ENCODE peak calls at places on chromosome 11, in five cellular contexts. One of them, this sample, is unnamed.
A peak's percentile ranks its signal among the peaks of the same experiment; 100 is the strongest.

GRCh38 chr11:9825315-9825714 is 161.4 kb downstream of the SWAP70 start:
- DNase-seq in endothelial cell of umbilical vein: peak; percentile 35
- DNase-seq in breast epithelium: no peak
- DNase-seq in GM12878: no peak
- DNase-seq in vagina: no peak
- DNase-seq in this sample: no peak

GRCh38 chr11:109241988-109242387 is 180.0 kb upstream of the C11orf87 start:
- DNase-seq in endothelial cell of umbilical vein: no peak
- DNase-seq in breast epithelium: no peak
- DNase-seq in GM12878: no peak
- DNase-seq in vagina: no peak
- DNase-seq in this sample: no peak

GRCh38 chr11:12862761-12863469 is 146.2 kb upstream of the RASSF10 start:
- DNase-seq in endothelial cell of umbilical vein: peak; percentile 64
- DNase-seq in breast epithelium: no peak
- DNase-seq in GM12878: no peak
- DNase-seq in vagina: peak; percentile 81
- DNase-seq in this sample: no peak

GRCh38 chr11:134516529-134516928 is 104.5 kb upstream of the B3GAT1 start:
- DNase-seq in endothelial cell of umbilical vein: no peak
- DNase-seq in breast epithelium: no peak
- DNase-seq in GM12878: no peak
- DNase-seq in vagina: no peak
- DNase-seq in this sample: no peak

GRCh38 chr11:124917115-124917637 is 1.9 kb upstream of the HEPN1 start:
- DNase-seq in endothelial cell of umbilical vein: no peak
- DNase-seq in breast epithelium: no peak
- DNase-seq in GM12878: no peak
- DNase-seq in vagina: no peak
- DNase-seq in this sample: no peak

GRCh38 chr11:33635161-33635560 is 65.5 kb downstream of the C11orf91 start:
- DNase-seq in endothelial cell of umbilical vein: no peak
- DNase-seq in breast epithelium: no peak
- DNase-seq in GM12878: no peak
- DNase-seq in vagina: no peak
- DNase-seq in this sample: peak; percentile 28

GRCh38 chr11:123381817-123382554 is 48.1 kb upstream of the GRAMD1B start:
- DNase-seq in endothelial cell of umbilical vein: no peak
- DNase-seq in breast epithelium: no peak
- DNase-seq in GM12878: peak; percentile 92
- DNase-seq in vagina: no peak
- DNase-seq in this sample: no peak

GRCh38 chr11:76802151-76802550 is 19.0 kb downstream of the TSKU start:
- DNase-seq in endothelial cell of umbilical vein: no peak
- DNase-seq in breast epithelium: peak; percentile 2
- DNase-seq in GM12878: no peak
- DNase-seq in vagina: peak; percentile 80
- DNase-seq in this sample: peak; percentile 6

GRCh38 chr11:86696451-86696850 is 24.0 kb upstream of the ME3 start:
- DNase-seq in endothelial cell of umbilical vein: no peak
- DNase-seq in breast epithelium: no peak
- DNase-seq in GM12878: no peak
- DNase-seq in vagina: no peak
- DNase-seq in this sample: no peak

GRCh38 chr11:12764187-12764914 is 90.1 kb downstream of the TEAD1 start:
- DNase-seq in endothelial cell of umbilical vein: no peak
- DNase-seq in breast epithelium: no peak
- DNase-seq in GM12878: no peak
- DNase-seq in vagina: peak; percentile 49
- DNase-seq in this sample: no peak

GRCh38 chr11:94803491-94803890 is 35.3 kb downstream of the AMOTL1 start:
- DNase-seq in endothelial cell of umbilical vein: no peak
- DNase-seq in breast epithelium: no peak
- DNase-seq in GM12878: no peak
- DNase-seq in vagina: no peak
- DNase-seq in this sample: no peak

GRCh38 chr11:29024386-29024785 is 916.2 kb downstream of the METTL15 start:
- DNase-seq in endothelial cell of umbilical vein: no peak
- DNase-seq in breast epithelium: no peak
- DNase-seq in GM12878: no peak
- DNase-seq in vagina: no peak
- DNase-seq in this sample: no peak

GRCh38 chr11:69905611-69906452 is 86.6 kb upstream of the FGF3 start:
- DNase-seq in endothelial cell of umbilical vein: no peak
- DNase-seq in breast epithelium: no peak
- DNase-seq in GM12878: no peak
- DNase-seq in vagina: no peak
- DNase-seq in this sample: no peak

GRCh38 chr11:57485217-57486007 is 25.1 kb downstream of the RTN4RL2 start:
- DNase-seq in endothelial cell of umbilical vein: no peak
- DNase-seq in breast epithelium: no peak
- DNase-seq in GM12878: no peak
- DNase-seq in vagina: no peak
- DNase-seq in this sample: no peak

GRCh38 chr11:5004429-5005274 is 10.0 kb downstream of the OR51L1 start:
- DNase-seq in endothelial cell of umbilical vein: peak; percentile 55
- DNase-seq in breast epithelium: no peak
- DNase-seq in GM12878: no peak
- DNase-seq in vagina: no peak
- DNase-seq in this sample: no peak

GRCh38 chr11:66835762-66836405 is 7.4 kb upstream of the RCE1 start:
- DNase-seq in endothelial cell of umbilical vein: no peak
- DNase-seq in breast epithelium: no peak
- DNase-seq in GM12878: no peak
- DNase-seq in vagina: no peak
- DNase-seq in this sample: no peak

GRCh38 chr11:78112588-78113275 is 26.7 kb downstream of the ALG8 start:
- DNase-seq in endothelial cell of umbilical vein: no peak
- DNase-seq in breast epithelium: no peak
- DNase-seq in GM12878: peak; percentile 17
- DNase-seq in vagina: no peak
- DNase-seq in this sample: no peak

GRCh38 chr11:105838668-105839403 is 183.2 kb downstream of the MSANTD4 start:
- DNase-seq in endothelial cell of umbilical vein: no peak
- DNase-seq in breast epithelium: no peak
- DNase-seq in GM12878: no peak
- DNase-seq in vagina: no peak
- DNase-seq in this sample: no peak

GRCh38 chr11:45926001-45926401 is 3.5 kb downstream of the LARGE2 start:
- DNase-seq in endothelial cell of umbilical vein: no peak
- DNase-seq in breast epithelium: peak; percentile 16
- DNase-seq in GM12878: no peak
- DNase-seq in vagina: no peak
- DNase-seq in this sample: peak; percentile 66

GRCh38 chr11:132858203-132858602 is 674.1 kb downstream of the OPCML start:
- DNase-seq in endothelial cell of umbilical vein: no peak
- DNase-seq in breast epithelium: no peak
- DNase-seq in GM12878: no peak
- DNase-seq in vagina: no peak
- DNase-seq in this sample: no peak

GRCh38 chr11:61401558-61401957 is 9.2 kb downstream of the TMEM216 start:
- DNase-seq in endothelial cell of umbilical vein: no peak
- DNase-seq in breast epithelium: no peak
- DNase-seq in GM12878: no peak
- DNase-seq in vagina: no peak
- DNase-seq in this sample: no peak
- TF ChIP-seq POLR2AphosphoS5 in endothelial cell of umbilical vein: no peak
- TF ChIP-seq POLR2AphosphoS5 in breast epithelium: no peak
- TF ChIP-seq POLR2AphosphoS5 in GM12878: no peak
- TF ChIP-seq POLR2AphosphoS5 in vagina: no peak
- TF ChIP-seq POLR2AphosphoS5 in this sample: no peak

GRCh38 chr11:83025267-83025704 is 46.4 kb downstream of the RAB30 start:
- DNase-seq in endothelial cell of umbilical vein: peak; percentile 60
- DNase-seq in breast epithelium: no peak
- DNase-seq in GM12878: no peak
- DNase-seq in vagina: no peak
- DNase-seq in this sample: no peak
- TF ChIP-seq POLR2AphosphoS5 in endothelial cell of umbilical vein: no peak
- TF ChIP-seq POLR2AphosphoS5 in breast epithelium: no peak
- TF ChIP-seq POLR2AphosphoS5 in GM12878: no peak
- TF ChIP-seq POLR2AphosphoS5 in vagina: no peak
- TF ChIP-seq POLR2AphosphoS5 in this sample: no peak

DNA sequence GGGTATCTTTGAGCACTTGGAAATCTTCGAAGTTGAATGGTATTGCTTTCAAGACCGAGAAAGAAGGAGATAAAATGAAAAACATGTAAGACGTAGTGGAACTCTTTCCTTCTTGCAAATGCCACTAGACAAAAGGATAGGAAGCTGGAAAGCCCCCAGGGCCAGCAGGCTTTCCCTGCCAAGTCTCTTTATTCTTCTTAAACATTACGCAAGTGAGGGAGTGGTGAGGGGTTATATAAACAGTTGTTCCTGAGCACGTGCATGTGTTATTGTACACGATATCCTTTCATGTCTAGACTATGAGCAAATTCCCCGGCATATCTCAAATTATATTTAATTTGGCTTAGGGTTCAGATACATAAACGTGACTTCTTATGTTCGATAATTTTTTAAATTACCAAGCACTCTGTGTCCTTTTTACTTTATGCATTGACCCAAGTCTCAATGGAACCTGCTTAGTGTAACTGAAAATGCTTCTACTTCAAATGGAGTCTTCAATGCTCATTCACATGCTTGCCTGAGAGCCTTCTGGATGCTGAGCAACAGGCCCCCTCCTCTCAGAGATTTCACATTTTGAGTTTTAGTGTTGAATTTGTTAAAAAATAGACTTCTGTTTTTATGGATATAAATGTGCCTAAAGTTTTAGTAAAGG is 59.0 kb downstream of the PPP2R1B start:
- DNase-seq in endothelial cell of umbilical vein: peak; percentile 99
- DNase-seq in breast epithelium: peak; percentile 43
- DNase-seq in GM12878: no peak
- DNase-seq in vagina: no peak
- DNase-seq in this sample: no peak
- TF ChIP-seq POLR2AphosphoS5 in endothelial cell of umbilical vein: peak; percentile 16
- TF ChIP-seq POLR2AphosphoS5 in breast epithelium: no peak
- TF ChIP-seq POLR2AphosphoS5 in GM12878: no peak
- TF ChIP-seq POLR2AphosphoS5 in vagina: peak; percentile 97
- TF ChIP-seq POLR2AphosphoS5 in this sample: peak; percentile 39

DNA sequence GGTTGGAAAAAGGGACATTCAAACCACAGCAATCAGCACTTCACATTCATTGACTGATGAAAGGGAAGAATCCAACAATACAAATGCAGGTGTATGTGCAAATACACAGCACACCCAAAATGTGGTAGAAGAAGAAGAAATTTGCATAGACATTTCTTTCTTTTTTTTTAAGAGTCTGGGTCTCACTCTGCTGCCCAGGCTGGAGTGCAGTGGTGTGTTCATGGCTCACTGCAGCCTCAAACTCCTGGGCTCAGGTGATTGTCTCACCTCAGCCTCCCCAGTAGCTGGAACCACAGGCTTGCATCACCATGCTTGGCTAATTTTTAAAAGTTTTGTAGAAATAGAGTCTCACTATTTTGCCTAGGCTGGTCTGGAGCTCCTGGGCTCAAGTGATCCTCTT is 21.9 kb downstream of the CARS1 start:
- DNase-seq in endothelial cell of umbilical vein: no peak
- DNase-seq in breast epithelium: no peak
- DNase-seq in GM12878: no peak
- DNase-seq in vagina: no peak
- DNase-seq in this sample: no peak
- TF ChIP-seq POLR2AphosphoS5 in endothelial cell of umbilical vein: no peak
- TF ChIP-seq POLR2AphosphoS5 in breast epithelium: no peak
- TF ChIP-seq POLR2AphosphoS5 in GM12878: no peak
- TF ChIP-seq POLR2AphosphoS5 in vagina: no peak
- TF ChIP-seq POLR2AphosphoS5 in this sample: no peak

GRCh38 chr11:1560618-1561251 is 11.3 kb downstream of the DUSP8 start:
- DNase-seq in endothelial cell of umbilical vein: no peak
- DNase-seq in breast epithelium: no peak
- DNase-seq in GM12878: no peak
- DNase-seq in vagina: no peak
- DNase-seq in this sample: peak; percentile 24

GRCh38 chr11:1560011-1560579 is 12.0 kb downstream of the DUSP8 start:
- DNase-seq in endothelial cell of umbilical vein: no peak
- DNase-seq in breast epithelium: no peak
- DNase-seq in GM12878: no peak
- DNase-seq in vagina: no peak
- DNase-seq in this sample: peak; percentile 67

GRCh38 chr11:1557904-1558831 is 13.9 kb downstream of the DUSP8 start:
- DNase-seq in endothelial cell of umbilical vein: no peak
- DNase-seq in breast epithelium: peak; percentile 66
- DNase-seq in GM12878: no peak
- DNase-seq in vagina: no peak
- DNase-seq in this sample: peak; percentile 87

GRCh38 chr11:1561266-1561665 is 10.8 kb downstream of the DUSP8 start:
- DNase-seq in endothelial cell of umbilical vein: no peak
- DNase-seq in breast epithelium: no peak
- DNase-seq in GM12878: no peak
- DNase-seq in vagina: no peak
- DNase-seq in this sample: peak; percentile 66

DNA sequence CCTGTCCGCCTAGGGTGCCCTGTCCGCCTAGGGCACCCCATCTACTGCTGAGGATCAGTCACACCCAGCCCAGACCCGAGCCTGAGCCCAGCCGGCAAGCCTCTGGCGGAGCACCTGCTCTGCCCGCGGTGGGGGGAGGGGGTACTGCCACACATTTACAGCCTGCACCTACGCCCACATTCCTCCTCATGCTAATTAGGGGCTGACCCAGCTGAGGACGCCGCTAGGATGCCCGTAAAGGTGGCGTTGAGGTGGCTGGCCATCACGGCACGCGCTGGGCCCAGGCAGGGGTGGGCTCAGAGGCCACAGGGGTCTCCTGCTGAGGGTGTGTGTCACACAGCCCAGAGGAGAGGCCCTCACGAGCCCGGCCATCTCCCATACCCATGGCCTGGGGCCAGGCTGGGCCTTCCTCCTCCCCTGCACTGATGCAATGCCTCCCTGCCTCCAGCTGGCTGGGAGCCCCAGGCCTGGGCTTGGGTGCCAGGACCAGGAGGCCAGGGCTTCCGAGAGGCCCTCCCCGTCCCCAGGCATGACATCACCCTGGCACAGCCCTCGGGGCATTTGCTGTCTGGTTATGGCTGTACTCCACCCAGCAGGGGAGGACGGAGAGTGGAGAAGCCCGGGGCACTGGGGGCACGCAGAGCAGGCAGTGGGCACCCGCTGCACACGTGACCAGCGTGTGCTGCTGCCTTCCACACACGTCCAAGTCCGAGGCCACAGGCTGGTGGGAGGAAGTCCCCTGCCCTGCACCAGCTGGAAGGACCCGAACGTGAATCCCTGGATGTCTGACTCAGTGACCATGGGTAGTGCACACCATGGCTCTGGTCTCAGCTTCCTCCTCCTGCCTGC is 12.7 kb downstream of the DUSP8 start:
- DNase-seq in endothelial cell of umbilical vein: no peak
- DNase-seq in breast epithelium: peak; percentile 92
- DNase-seq in GM12878: no peak
- DNase-seq in vagina: no peak
- DNase-seq in this sample: peak; percentile 95
- TF ChIP-seq POLR2AphosphoS5 in endothelial cell of umbilical vein: no peak
- TF ChIP-seq POLR2AphosphoS5 in breast epithelium: no peak
- TF ChIP-seq POLR2AphosphoS5 in GM12878: no peak
- TF ChIP-seq POLR2AphosphoS5 in vagina: peak; percentile 39
- TF ChIP-seq POLR2AphosphoS5 in this sample: peak; percentile 68

GRCh38 chr11:32421992-32422391 is 13.3 kb downstream of the WT1 start:
- DNase-seq in endothelial cell of umbilical vein: no peak
- DNase-seq in breast epithelium: no peak
- DNase-seq in GM12878: no peak
- DNase-seq in vagina: no peak
- DNase-seq in this sample: no peak
- TF ChIP-seq POLR2AphosphoS5 in endothelial cell of umbilical vein: no peak
- TF ChIP-seq POLR2AphosphoS5 in breast epithelium: no peak
- TF ChIP-seq POLR2AphosphoS5 in GM12878: no peak
- TF ChIP-seq POLR2AphosphoS5 in vagina: no peak
- TF ChIP-seq POLR2AphosphoS5 in this sample: no peak

This sample was measured in upper lobe of left lung.